ENCODE peak calls at places on chromosomes 7 and 10, in nine cellular contexts. F, K, Y, G, W, S, T, Q and H are unnamed samples. For H3K36me3, the result is how much of the 10 kb centered on the place peaks cover.

GRCh38 chr7:107846324-107846723 is 43.3 kb upstream of the SLC26A3 start:
- DNase-seq in G (no peak), Q (no peak), Y (no peak), K (no peak), T (no peak), W (no peak), S (no peak), F (no peak), H (no peak)

GRCh38 chr7:101518348-101518747 is 110.7 kb downstream of the MYL10 start:
- DNase-seq in G (no peak), K (no peak), Y (no peak), T (no peak), W (peak), Q (no peak), F (no peak), S (no peak), H (no peak)

GRCh38 chr10:74150151-74151056 is at the start of gene AP3M1:
- DNase-seq in K (peak), Y (no peak), T (peak), F (peak), W (no peak), Q (peak), S (peak), G (no peak), H (peak)

GRCh38 chr7:50142421-50143113 is 49.5 kb upstream of the ZPBP start:
- DNase-seq in S (peak), K (no peak), W (peak), G (peak), Q (peak), F (no peak), Y (peak), T (no peak), H (no peak)

GRCh38 chr10:31947144-31947926 is 18.7 kb upstream of the ARHGAP12 start:
- DNase-seq in F (peak), K (no peak), Y (no peak), S (no peak), Q (no peak), G (peak), T (no peak), W (peak), H (no peak)

GRCh38 chr7:111718886-111719285 is 156.6 kb upstream of the IMMP2L start:
- DNase-seq in Q (no peak), K (no peak), G (no peak), Y (no peak), F (no peak), S (no peak), T (no peak), W (no peak), H (no peak)

GRCh38 chr7:43298617-43299016 is 186.2 kb downstream of the HECW1 start:
- DNase-seq in T (no peak), W (no peak), Y (no peak), S (no peak), G (no peak), Q (no peak), K (no peak), F (no peak), H (no peak)

GRCh38 chr10:61456095-61456789 is 3.1 kb upstream of the TMEM26 start:
- DNase-seq in T (no peak), W (peak), G (no peak), F (no peak), K (no peak), S (no peak), Y (no peak), Q (peak), H (no peak)

GRCh38 chr10:110871236-110872084 is at the start of gene PDCD4:
- DNase-seq in T (peak), S (peak), F (peak), Q (peak), G (peak), Y (peak), K (peak), W (peak), H (peak)

GRCh38 chr7:96719164-96719563 is 9.5 kb upstream of the SEM1 start:
- DNase-seq in T (no peak), F (no peak), Q (no peak), K (no peak), Y (no peak), W (no peak), G (no peak), S (peak), H (peak)

GRCh38 chr7:28957822-28958234 is 302 bp downstream of the TRIL start:
- DNase-seq in F (peak), G (no peak), K (no peak), S (peak), Q (peak), W (no peak), T (no peak), Y (no peak), H (peak)

GRCh38 chr10:12177642-12178041 is 18.0 kb downstream of the NUDT5 start:
- DNase-seq in G (no peak), K (no peak), Q (no peak), S (no peak), Y (no peak), W (peak), F (no peak), T (no peak), H (no peak)

GRCh38 chr7:29297194-29297890 is 102.8 kb downstream of the CHN2 start:
- DNase-seq in G (no peak), S (peak), F (no peak), Q (no peak), T (no peak), Y (no peak), W (no peak), K (no peak), H (no peak)

DNA sequence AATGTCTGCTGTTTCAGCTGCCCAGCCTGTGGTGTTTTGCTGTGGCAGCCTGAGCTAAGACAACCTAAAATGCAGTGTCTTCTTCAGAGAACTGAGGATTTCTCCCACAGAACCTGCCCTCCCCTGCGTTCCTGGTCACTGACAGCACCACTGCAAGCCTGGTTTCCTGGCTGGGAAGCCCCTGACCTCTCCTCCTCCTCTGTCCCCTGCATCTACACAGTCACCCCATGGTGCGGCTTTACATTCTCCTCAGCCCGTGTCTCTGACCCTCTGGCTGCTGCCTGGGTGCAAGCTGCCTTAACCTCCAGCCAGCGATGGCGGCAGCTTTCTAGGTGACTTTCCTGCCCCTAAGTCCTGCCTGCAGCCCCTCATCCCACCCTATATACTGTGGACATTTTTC is 337.3 kb upstream of the ZNF32 start:
- DNase-seq in F (no peak), Y (no peak), T (no peak), K (no peak), W (no peak), Q (no peak), G (no peak), S (no peak), H (no peak)
- H3K4me3 ChIP-seq in F (no peak), Y (no peak), T (no peak), K (no peak), W (no peak), Q (no peak), G (no peak), S (no peak), H (no peak)

DNA sequence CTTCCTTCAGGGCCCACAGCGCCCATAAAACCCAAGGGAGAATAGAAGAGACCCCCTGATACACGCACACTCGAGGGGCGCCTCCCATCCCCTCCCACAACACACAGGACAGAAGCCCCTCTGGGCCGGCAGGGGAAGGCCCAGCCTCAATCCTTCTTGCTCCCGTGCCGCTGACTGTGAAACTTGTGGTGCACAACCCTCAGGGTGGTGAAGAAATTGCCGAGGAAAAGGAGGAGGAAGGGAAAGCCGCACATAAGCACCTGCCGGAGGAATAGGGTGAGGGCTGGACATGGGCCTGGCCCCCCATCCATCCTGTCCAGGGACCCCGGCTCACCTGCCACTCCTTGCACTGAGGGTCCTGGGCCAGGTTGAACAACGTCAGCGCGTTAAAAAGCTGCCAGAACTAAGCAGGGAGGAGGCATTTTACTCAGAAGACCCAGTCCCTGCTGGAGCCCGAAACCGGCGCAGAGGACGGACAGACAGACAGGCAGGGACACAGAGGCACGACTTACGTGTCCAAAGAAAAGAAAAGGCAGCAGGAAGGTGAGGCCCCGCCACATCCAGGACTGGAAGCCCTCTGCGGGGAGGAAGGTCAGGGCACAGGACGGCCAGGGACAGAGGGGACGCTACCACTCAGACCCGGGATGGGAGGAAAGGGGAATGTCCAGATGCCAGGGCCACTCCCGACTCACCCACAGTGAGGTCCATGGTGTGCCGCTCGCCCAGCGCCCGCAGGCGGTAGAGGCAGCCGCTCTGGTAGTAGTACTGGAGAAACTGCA is 7.2 kb downstream of the TMEM120A start:
- DNase-seq in G (no peak), W (no peak), T (no peak), K (no peak), Y (no peak), S (no peak), Q (no peak), F (peak), H (peak)
- H3K36me3 ChIP-seq in G (under half), W (half or more), T (half or more), K (under half), Y (under half), S (under half), Q (under half), F (under half), H (under half)

GRCh38 chr10:122463466-122464157 is 2.3 kb downstream of the HTRA1 start:
- DNase-seq in F (no peak), S (no peak), Y (no peak), G (no peak), K (no peak), W (no peak), Q (no peak), T (no peak), H (no peak)
- H3K4me3 ChIP-seq in F (peak), S (peak), Y (no peak), G (peak), K (no peak), W (peak), Q (no peak), T (peak), H (no peak)

DNA sequence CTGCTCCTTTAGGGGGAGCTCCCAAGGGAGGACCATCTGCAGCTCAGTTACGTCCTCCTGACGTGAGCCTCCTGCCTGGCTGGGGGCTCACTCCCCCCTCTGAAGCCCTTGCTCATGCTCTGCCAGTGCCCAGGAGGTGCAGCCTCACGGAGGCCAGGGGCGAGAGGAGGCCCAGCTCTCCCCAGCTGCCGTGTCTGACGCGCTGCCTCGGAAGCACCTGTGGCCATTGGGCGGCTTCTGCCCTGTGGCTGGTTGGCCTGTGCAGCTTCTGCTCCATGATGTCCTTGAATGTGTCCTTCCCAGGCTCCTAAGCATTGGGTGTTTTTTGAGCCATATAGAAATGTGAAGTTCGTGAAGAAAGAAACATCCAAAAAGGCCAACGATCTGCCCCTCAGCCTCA is 91.3 kb downstream of the DYNC2I1 start:
- DNase-seq in F (no peak), Q (no peak), Y (no peak), S (no peak), T (no peak), G (no peak), W (no peak), K (no peak), H (no peak)
- H3K36me3 ChIP-seq in F (under half), Q (under half), Y (under half), S (under half), T (half or more), G (under half), W (under half), K (under half), H (under half)